ENCODE peak calls at places on chromosomes 7 and 10, in five cellular contexts. R is heart right ventricle, P is brain microvascular endothelial cell, W is psoas muscle, O is keratinocyte. Z is an unnamed sample.

GRCh38 chr7:147400221-147400689 is 1190.3 kb upstream of the C7orf33 start:
- DNase-seq in P (peak), R (no peak), W (no peak), O (no peak), Z (no peak)

GRCh38 chr10:123970207-123970926 is 78.8 kb upstream of the CPXM2 start:
- DNase-seq in O (no peak), P (no peak), R (no peak), W (no peak), Z (no peak)

GRCh38 chr7:40220421-40220911 is 85.7 kb downstream of the SUGCT start:
- DNase-seq in R (no peak), P (no peak), O (peak), W (no peak), Z (no peak)

GRCh38 chr7:155619634-155620271 is 24.7 kb upstream of the RBM33 start:
- DNase-seq in W (no peak), O (no peak), R (no peak), P (no peak), Z (no peak)

GRCh38 chr7:155198901-155199845 is 98.5 kb upstream of the INSIG1 start:
- DNase-seq in W (no peak), P (peak), O (no peak), R (no peak), Z (no peak)

GRCh38 chr10:89755374-89755773 is 54.0 kb downstream of the KIF20B start:
- DNase-seq in W (no peak), O (no peak), R (no peak), P (no peak), Z (no peak)

GRCh38 chr10:102524746-102525145 is 21.0 kb downstream of the SUFU start:
- DNase-seq in W (no peak), O (no peak), R (no peak), P (no peak), Z (no peak)

GRCh38 chr7:9231683-9232082 is 798.3 kb downstream of the NXPH1 start:
- DNase-seq in O (no peak), P (no peak), R (no peak), W (no peak), Z (no peak)

GRCh38 chr7:140060788-140061606 is 1.8 kb downstream of the PARP12 start:
- DNase-seq in R (peak), O (no peak), P (peak), W (no peak), Z (peak)

GRCh38 chr7:93461350-93461749 is 113.2 kb downstream of the CALCR start:
- DNase-seq in P (no peak), W (no peak), R (no peak), O (no peak), Z (no peak)

GRCh38 chr7:21169667-21170605 is 257.9 kb upstream of the SP4 start:
- DNase-seq in P (no peak), O (no peak), W (no peak), R (no peak), Z (no peak)

GRCh38 chr10:35079763-35080162 is 10.4 kb downstream of the CUL2 start:
- DNase-seq in P (peak), R (no peak), W (no peak), O (no peak), Z (no peak)

GRCh38 chr7:37359662-37360444 is 88.8 kb downstream of the ELMO1 start:
- DNase-seq in P (no peak), W (no peak), O (no peak), R (no peak), Z (no peak)

GRCh38 chr10:108911814-108912541 is 1011.3 kb downstream of the XPNPEP1 start:
- DNase-seq in W (peak), R (peak), P (no peak), O (no peak), Z (peak)

GRCh38 chr10:102507521-102507920 is 3.7 kb downstream of the SUFU start:
- DNase-seq in R (no peak), W (no peak), O (no peak), P (no peak), Z (no peak)

GRCh38 chr10:30374353-30374752 is 25.3 kb upstream of the MTPAP start:
- DNase-seq in O (no peak), W (no peak), R (no peak), P (no peak), Z (no peak)

GRCh38 chr10:11335167-11335652 is 276.2 kb downstream of the USP6NL start:
- DNase-seq in R (no peak), O (no peak), W (no peak), P (peak), Z (no peak)

GRCh38 chr10:120741415-120741814 is 109.7 kb upstream of the WDR11 start:
- DNase-seq in P (no peak), W (no peak), O (no peak), R (no peak), Z (no peak)

GRCh38 chr10:71243756-71244637 is 31.6 kb downstream of the UNC5B start:
- DNase-seq in R (no peak), W (no peak), P (no peak), O (peak), Z (peak)
- H3K27ac ChIP-seq in R (peak), W (peak), P (no peak), O (peak), Z (peak)

DNA sequence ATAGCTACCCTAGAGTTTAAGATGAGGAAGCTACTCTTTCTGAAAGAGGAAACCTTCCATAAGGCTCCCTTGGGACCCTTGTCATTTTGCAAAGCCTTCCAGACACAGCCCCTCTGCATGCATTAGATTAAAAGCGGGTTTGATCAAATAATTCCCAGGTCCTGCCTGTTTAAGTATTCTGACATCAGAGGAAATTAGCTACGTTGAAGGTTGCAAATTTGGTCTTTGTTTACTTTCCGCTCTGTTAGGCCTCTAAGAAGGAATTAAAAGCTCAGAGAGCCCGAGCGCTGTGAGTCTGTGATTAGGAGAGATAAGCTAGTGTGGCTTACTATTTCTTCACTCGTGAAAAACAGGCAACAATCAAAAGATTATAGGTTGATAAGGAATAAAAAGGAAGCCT is 1.4 kb upstream of the THSD7A start:
- DNase-seq in O (no peak), P (no peak), R (no peak), W (no peak), Z (no peak)
- H3K27ac ChIP-seq in O (no peak), P (no peak), R (no peak), W (no peak), Z (no peak)

GRCh38 chr7:12161146-12161545 is 49.9 kb upstream of the TMEM106B start:
- DNase-seq in P (no peak), W (no peak), R (no peak), O (no peak), Z (no peak)
- H3K27ac ChIP-seq in P (no peak), W (no peak), R (no peak), O (no peak), Z (no peak)

GRCh38 chr10:61451357-61451756 is 1.8 kb downstream of the TMEM26 start:
- DNase-seq in R (no peak), P (no peak), W (no peak), O (no peak), Z (no peak)

GRCh38 chr10:61452229-61452651 is 941 bp downstream of the TMEM26 start:
- DNase-seq in W (no peak), P (no peak), R (peak), O (no peak), Z (no peak)

GRCh38 chr10:61452655-61453641 is at the start of gene TMEM26:
- DNase-seq in O (no peak), W (peak), R (peak), P (no peak), Z (peak)

GRCh38 chr10:61447127-61447526 is 6.1 kb downstream of the TMEM26 start:
- DNase-seq in W (no peak), O (no peak), P (no peak), R (no peak), Z (no peak)
- H3K27ac ChIP-seq in W (no peak), O (no peak), P (no peak), R (no peak), Z (no peak)

GRCh38 chr7:156848979-156849378 is 44.0 kb downstream of the LMBR1 start:
- DNase-seq in R (no peak), W (no peak), P (no peak), O (no peak), Z (no peak)
- H3K27ac ChIP-seq in R (no peak), W (no peak), P (no peak), O (no peak), Z (no peak)

GRCh38 chr10:128540806-128541739 is 414.9 kb upstream of the MKI67 start:
- DNase-seq in O (no peak), R (peak), P (no peak), W (no peak), Z (peak)
- H3K27ac ChIP-seq in O (no peak), R (no peak), P (no peak), W (no peak), Z (no peak)

DNA sequence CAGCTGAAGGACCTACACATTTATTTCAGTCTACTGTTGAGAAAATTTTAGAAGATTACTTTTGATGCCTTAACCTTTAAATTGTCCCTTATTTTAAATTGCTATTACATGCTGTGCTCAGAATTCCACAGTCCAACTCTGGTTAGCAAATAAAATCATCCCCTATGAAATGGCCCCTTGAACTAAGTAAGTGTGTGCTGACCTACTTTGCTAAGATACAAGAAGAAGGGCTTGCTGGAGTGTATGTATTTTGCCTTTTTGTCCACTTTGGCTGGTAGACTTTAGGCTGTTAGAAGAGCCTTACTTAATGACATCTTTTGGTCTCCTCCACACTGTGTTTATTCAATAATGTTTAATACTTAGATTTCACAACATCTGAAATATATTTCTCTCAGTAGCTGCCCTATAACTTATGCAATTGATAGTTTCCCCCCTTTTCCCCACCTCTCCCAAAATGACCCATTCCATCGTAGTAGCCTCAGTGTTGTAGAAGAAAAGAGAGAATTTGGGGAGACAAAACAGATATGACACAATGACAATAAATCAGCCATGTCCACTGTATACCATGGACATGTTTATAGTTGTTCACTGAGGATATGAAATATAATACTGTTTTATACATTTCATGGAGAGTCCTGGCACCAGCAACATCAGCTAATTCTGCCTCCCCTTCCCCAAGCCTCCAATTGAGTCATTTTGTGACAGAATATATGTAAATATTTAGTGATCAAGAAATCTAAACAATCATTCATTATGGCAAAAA is 107.8 kb upstream of the ASAH2 start:
- DNase-seq in O (no peak), R (no peak), W (no peak), P (no peak), Z (no peak)
- H3K27ac ChIP-seq in O (no peak), R (no peak), W (no peak), P (no peak), Z (no peak)

GRCh38 chr10:80414126-80414898 is 6.0 kb downstream of the PRXL2A start:
- DNase-seq in R (no peak), O (no peak), P (no peak), W (no peak), Z (peak)
- H3K27ac ChIP-seq in R (peak), O (peak), P (no peak), W (peak), Z (peak)

Z was measured in small intestine.